ENCODE peak calls at places on chromosomes 4 and X, in six cellular contexts. One of them, this sample, is unnamed.

GRCh38 chr4:39526810-39527295 is 386 bp downstream of the UGDH start:
- DNase-seq in GF-D8: no peak
- DNase-seq in SW480: peak; percentile 21
- DNase-seq in ELR: no peak
- DNase-seq in activated T-cell treated with anti-CD3 and anti-CD28 coated beads for 1 hour: no peak
- DNase-seq in EL: no peak
- DNase-seq in this sample: no peak

GRCh38 chr4:108512615-108513505 is 107.5 kb upstream of the RPL34 start:
- DNase-seq in GF-D8: no peak
- DNase-seq in SW480: peak; percentile 80
- DNase-seq in ELR: peak; percentile 73
- DNase-seq in activated T-cell treated with anti-CD3 and anti-CD28 coated beads for 1 hour: peak; percentile 26
- DNase-seq in EL: peak; percentile 34
- DNase-seq in this sample: peak; percentile 43

GRCh38 chr4:75800972-75801371 is 76.6 kb downstream of the USO1 start:
- DNase-seq in GF-D8: no peak
- DNase-seq in SW480: no peak
- DNase-seq in ELR: peak; percentile 41
- DNase-seq in activated T-cell treated with anti-CD3 and anti-CD28 coated beads for 1 hour: no peak
- DNase-seq in EL: peak; percentile 29
- DNase-seq in this sample: no peak

GRCh38 chr4:37475776-37476175 is 210.4 kb downstream of the RELL1 start:
- DNase-seq in GF-D8: no peak
- DNase-seq in SW480: no peak
- DNase-seq in ELR: no peak
- DNase-seq in activated T-cell treated with anti-CD3 and anti-CD28 coated beads for 1 hour: no peak
- DNase-seq in EL: no peak
- DNase-seq in this sample: no peak

GRCh38 chr4:92099851-92100250 is 203.9 kb upstream of the GRID2 start:
- DNase-seq in GF-D8: no peak
- DNase-seq in SW480: no peak
- DNase-seq in ELR: no peak
- DNase-seq in activated T-cell treated with anti-CD3 and anti-CD28 coated beads for 1 hour: no peak
- DNase-seq in EL: no peak
- DNase-seq in this sample: no peak

GRCh38 chr4:139685180-139685579 is 19.6 kb downstream of the MGST2 start:
- DNase-seq in GF-D8: no peak
- DNase-seq in SW480: no peak
- DNase-seq in ELR: no peak
- DNase-seq in activated T-cell treated with anti-CD3 and anti-CD28 coated beads for 1 hour: no peak
- DNase-seq in EL: no peak
- DNase-seq in this sample: no peak

GRCh38 chrX:56397636-56398035 is 165.5 kb downstream of the KLF8 start:
- DNase-seq in GF-D8: no peak
- DNase-seq in SW480: no peak
- DNase-seq in ELR: no peak
- DNase-seq in activated T-cell treated with anti-CD3 and anti-CD28 coated beads for 1 hour: no peak
- DNase-seq in EL: no peak
- DNase-seq in this sample: no peak

GRCh38 chr4:22348410-22348809 is 167.5 kb downstream of the ADGRA3 start:
- DNase-seq in GF-D8: no peak
- DNase-seq in SW480: no peak
- DNase-seq in ELR: no peak
- DNase-seq in activated T-cell treated with anti-CD3 and anti-CD28 coated beads for 1 hour: no peak
- DNase-seq in EL: peak; percentile 12
- DNase-seq in this sample: no peak

This sample was measured in brain microvascular endothelial cell.